ENCODE peak calls at places on chromosomes 4 and X, in seven cellular contexts. L is caudate nucleus; R is CD4-positive, alpha-beta T cell; S is GM23248; E is heart left ventricle; O is Karpas-422; V is pancreas. K is an unnamed sample.

GRCh38 chr4:13329963-13330362 is 154.2 kb downstream of the RAB28 start:
- DNase-seq in L (no peak), R (no peak), S (peak; percentile 64), E (no peak), O (no peak), V (no peak), K (no peak)

GRCh38 chrX:17744896-17745523 is 7.7 kb downstream of the SCML1 start:
- DNase-seq in L (no peak), R (no peak), S (peak; percentile 25), E (no peak), O (peak; percentile 43), V (no peak), K (no peak)

GRCh38 chr4:77652237-77652897 is 46.7 kb downstream of the CXCL13 start:
- DNase-seq in L (no peak), R (no peak), S (no peak), E (no peak), O (peak; percentile 55), V (no peak), K (peak; percentile 44)

GRCh38 chr4:126777649-126778048 is 855.1 kb upstream of the INTU start:
- DNase-seq in L (no peak), R (no peak), S (peak; percentile 89), E (no peak), O (no peak), V (no peak), K (no peak)

GRCh38 chr4:158998624-158999023 is 104.3 kb upstream of the RAPGEF2 start:
- DNase-seq in L (no peak), R (no peak), S (peak; percentile 78), E (no peak), O (no peak), V (no peak), K (no peak)

GRCh38 chr4:41977709-41978108 is 3.8 kb upstream of the DCAF4L1 start:
- DNase-seq in L (no peak), R (no peak), S (peak; percentile 51), E (no peak), O (no peak), V (no peak), K (no peak)

GRCh38 chr4:71230258-71230594 is 108.6 kb upstream of the SLC4A4 start:
- DNase-seq in L (no peak), R (no peak), S (no peak), E (no peak), O (no peak), V (no peak), K (no peak)

GRCh38 chr4:102826890-102827673 is at the start of gene UBE2D3:
- DNase-seq in L (peak; percentile 88), R (peak; percentile 94), S (peak; percentile 96), E (peak; percentile 95), O (peak; percentile 98), V (peak; percentile 97), K (peak; percentile 94)

GRCh38 chrX:13092455-13092941 is 48.1 kb upstream of the FAM9C start:
- DNase-seq in L (no peak), R (peak; percentile 77), S (no peak), E (no peak), O (no peak), V (no peak), K (no peak)

GRCh38 chrX:41382699-41383645 is 49.0 kb downstream of the DDX3X start:
- DNase-seq in L (no peak), R (peak; percentile 1), S (peak; percentile 66), E (no peak), O (no peak), V (no peak), K (no peak)

GRCh38 chr4:149997881-149998421 is 80.3 kb upstream of the DCLK2 start:
- DNase-seq in L (no peak), R (no peak), S (peak; percentile 76), E (no peak), O (no peak), V (no peak), K (no peak)

DNA sequence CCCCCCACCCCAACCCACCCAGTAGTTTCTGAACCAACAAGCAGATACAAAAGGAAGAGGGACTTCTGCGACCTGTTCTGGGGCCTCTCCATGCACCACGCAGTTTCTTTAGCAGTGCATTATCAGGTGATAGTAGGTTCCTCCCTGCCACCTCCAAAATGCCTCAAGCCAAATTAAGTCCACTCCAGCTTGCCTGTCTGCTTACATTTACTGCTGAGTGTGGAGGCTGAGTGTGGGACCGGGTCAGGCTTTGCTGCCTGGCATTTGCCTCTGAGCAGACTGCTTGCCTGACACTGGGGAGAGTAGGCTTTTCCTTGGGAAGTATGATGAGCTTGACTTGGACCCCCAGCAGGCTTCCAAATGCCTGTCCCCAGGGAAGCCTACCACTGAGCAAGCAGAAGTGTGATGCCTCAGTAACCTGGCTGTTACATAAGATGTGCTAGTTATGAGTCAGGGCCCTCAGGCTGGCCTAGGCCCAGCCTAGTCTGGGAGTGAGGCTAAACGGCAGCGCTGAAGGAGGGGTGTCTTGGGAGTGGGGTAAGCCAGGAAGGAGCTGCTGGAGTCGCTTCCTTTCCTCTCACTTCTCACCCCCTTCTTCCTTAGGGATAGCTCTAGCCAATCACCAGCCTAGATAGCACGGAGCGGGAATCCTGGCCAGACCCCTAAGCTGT is 9.0 kb downstream of the TSC22D3 start:
- DNase-seq in L (no peak), R (no peak), S (peak; percentile 71), E (peak; percentile 46), O (no peak), V (no peak), K (peak; percentile 33)
- H3K27ac ChIP-seq in L (no peak overlapping the region), R (no peak overlapping the region), S (no peak overlapping the region), E (no peak overlapping the region), O (no peak overlapping the region), V (no peak overlapping the region), K (no peak overlapping the region)

GRCh38 chr4:88517825-88518224 is 5.8 kb downstream of the PYURF start:
- DNase-seq in L (no peak), R (no peak), S (no peak), E (no peak), O (no peak), V (no peak), K (no peak)
- H3K27ac ChIP-seq in L (no peak overlapping the region), R (no peak overlapping the region), S (no peak overlapping the region), E (no peak overlapping the region), O (no peak overlapping the region), V (no peak overlapping the region), K (no peak overlapping the region)

DNA sequence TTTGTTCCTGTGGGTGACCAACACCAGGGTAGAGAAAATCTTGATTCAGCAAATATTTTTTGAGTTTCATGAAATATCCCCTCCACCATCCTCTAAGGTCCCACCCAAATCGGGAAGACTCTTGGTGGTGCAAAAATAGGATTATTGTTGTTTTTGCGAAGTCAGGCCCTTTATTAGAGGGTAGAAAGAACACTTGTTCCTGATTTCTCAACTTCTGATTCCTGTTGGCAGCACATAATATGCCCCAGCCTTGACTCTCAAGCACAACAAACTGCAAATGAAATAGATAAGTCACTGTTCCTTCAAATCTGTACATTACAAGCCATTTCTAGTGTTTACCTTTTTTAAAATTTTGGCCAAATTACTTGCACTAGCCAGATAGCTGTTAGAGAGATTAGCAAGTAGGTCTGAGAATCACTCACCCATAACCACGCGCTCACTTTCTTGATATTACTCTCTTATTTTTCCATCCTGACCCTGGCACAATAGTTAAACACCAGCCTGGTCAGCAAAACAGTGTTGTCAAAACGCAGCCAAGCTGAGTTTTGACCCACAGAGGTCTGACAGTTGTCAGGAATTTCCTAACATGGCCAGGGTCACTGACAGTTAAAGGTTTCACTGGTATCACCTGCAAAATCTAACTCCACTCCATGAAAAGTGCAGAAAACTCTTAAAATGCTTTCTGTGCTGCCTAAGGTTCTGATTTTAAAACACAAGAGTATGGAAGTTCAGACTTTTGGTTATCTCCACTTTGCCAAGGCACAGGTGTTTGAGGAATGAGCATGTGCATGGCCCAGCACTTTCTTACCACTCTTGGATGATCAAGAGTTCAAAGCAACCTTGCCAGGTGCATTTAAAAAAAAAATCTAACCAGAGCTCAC is 69.8 kb downstream of the RBM47 start:
- DNase-seq in L (no peak), R (no peak), S (no peak), E (no peak), O (no peak), V (no peak), K (no peak)
- H3K27ac ChIP-seq in L (no peak overlapping the region), R (no peak overlapping the region), S (no peak overlapping the region), E (peak overlapping the region; percentile 84), O (no peak overlapping the region), V (peak overlapping the region; percentile 22), K (peak overlapping the region; percentile 30)

GRCh38 chrX:154367474-154368308 is 6.7 kb downstream of the FLNA start:
- DNase-seq in L (no peak), R (no peak), S (no peak), E (no peak), O (no peak), V (no peak), K (no peak)

GRCh38 chrX:154363706-154364439 is 10.6 kb downstream of the FLNA start:
- DNase-seq in L (no peak), R (no peak), S (no peak), E (no peak), O (no peak), V (no peak), K (no peak)

GRCh38 chrX:154365052-154365600 is 9.3 kb downstream of the FLNA start:
- DNase-seq in L (no peak), R (no peak), S (no peak), E (no peak), O (no peak), V (no peak), K (no peak)

GRCh38 chrX:154366666-154367055 is 7.8 kb downstream of the FLNA start:
- DNase-seq in L (no peak), R (no peak), S (peak; percentile 34), E (peak; percentile 62), O (no peak), V (no peak), K (peak; percentile 27)

GRCh38 chrX:154365997-154366665 is 8.3 kb downstream of the FLNA start:
- DNase-seq in L (no peak), R (no peak), S (no peak), E (no peak), O (no peak), V (no peak), K (no peak)
- H3K27ac ChIP-seq in L (no peak overlapping the region), R (no peak overlapping the region), S (peak overlapping the region; percentile 98), E (peak overlapping the region; percentile 92), O (no peak overlapping the region), V (no peak overlapping the region), K (peak overlapping the region; percentile 13)

DNA sequence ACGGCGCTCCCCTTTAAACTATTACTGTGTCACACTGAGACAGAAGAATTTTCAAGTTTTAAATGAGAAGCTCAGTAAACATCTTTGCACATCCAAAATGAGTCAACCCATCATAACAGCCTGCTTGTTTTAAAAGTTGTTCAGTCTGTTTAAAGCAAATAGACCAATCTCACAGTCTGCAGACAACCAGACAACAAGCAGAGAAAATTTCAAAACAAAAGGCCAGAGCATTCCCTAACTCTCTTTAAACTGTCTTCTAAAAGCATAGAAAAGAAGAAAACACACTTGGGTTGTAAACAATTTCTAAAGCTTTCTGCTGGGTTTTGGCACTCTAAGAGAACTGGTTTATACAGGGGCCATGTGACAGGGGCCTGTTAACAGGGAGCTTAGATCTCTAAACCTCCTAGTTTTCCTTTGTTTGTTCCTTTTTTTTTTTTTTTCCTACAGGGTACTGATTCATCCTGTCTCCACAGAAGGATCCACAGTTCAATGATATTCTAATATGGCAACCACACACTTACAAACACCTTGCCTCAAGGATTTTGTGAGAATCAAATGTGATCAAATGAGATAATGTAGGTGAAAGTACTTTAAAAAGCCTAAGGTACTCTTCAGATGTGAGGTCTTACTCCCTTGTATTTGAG is 100.8 kb upstream of the MAML3 start:
- DNase-seq in L (no peak), R (no peak), S (peak; percentile 47), E (no peak), O (no peak), V (no peak), K (no peak)
- H3K27ac ChIP-seq in L (peak overlapping the region; percentile 72), R (no peak overlapping the region), S (peak overlapping the region; percentile 47), E (no peak overlapping the region), O (peak overlapping the region; percentile 17), V (no peak overlapping the region), K (peak overlapping the region; percentile 94)

K was measured in substantia nigra.